ENCODE peak calls at places on chromosomes 11 and 22, in four cellular contexts. S is NCI-H1092, E is A549, G is lung microvascular endothelial cell. L is an unnamed sample.

GRCh38 chr11:64107300-64107699 is 58.6 kb downstream of the MACROD1 start:
- DNase-seq in E (no peak), S (no peak), G (no peak), L (no peak)

GRCh38 chr11:71488086-71488967 is 35.3 kb downstream of the NADSYN1 start:
- DNase-seq in E (peak), G (peak), S (no peak), L (no peak)

GRCh38 chr11:63708764-63709163 is 27.5 kb downstream of the RTN3 start:
- DNase-seq in S (no peak), G (no peak), E (no peak), L (no peak)

GRCh38 chr11:72222106-72222891 is 2.3 kb upstream of the INPPL1 start:
- DNase-seq in E (no peak), G (no peak), S (no peak), L (no peak)

GRCh38 chr22:44199866-44200265 is 19.1 kb downstream of the PARVG start:
- DNase-seq in S (no peak), G (no peak), E (no peak), L (no peak)

GRCh38 chr11:85977751-85978160 is 91.1 kb downstream of the PICALM start:
- DNase-seq in E (no peak), G (no peak), S (no peak), L (no peak)

GRCh38 chr11:15941206-15941770 is 415.1 kb downstream of the SOX6 start:
- DNase-seq in S (no peak), E (no peak), G (peak), L (no peak)

GRCh38 chr11:123561046-123561781 is 93.2 kb downstream of the SCN3B start:
- DNase-seq in E (no peak), G (no peak), S (peak), L (no peak)

GRCh38 chr11:86954288-86955110 is 696 bp downstream of the FZD4 start:
- DNase-seq in S (peak), G (peak), E (peak), L (no peak)

L was measured in AG04449.